ENCODE peak calls at places on chromosomes 13 and 19, in four cellular contexts. B is K562, F is HCT116, E is HepG2. K is an unnamed sample.

GRCh38 chr13:74869846-74870245 is 612.1 kb downstream of the TBC1D4 start:
- DNase-seq in E (no peak), F (no peak), B (peak; percentile 6), K (no peak)

GRCh38 chr13:49814551-49815270 is 22.2 kb upstream of the KPNA3 start:
- DNase-seq in F (no peak), E (peak; percentile 41), B (no peak), K (no peak)

GRCh38 chr13:68944272-68944671 is 1163.4 kb upstream of the ATXN8OS start:
- DNase-seq in E (no peak), F (no peak), B (no peak), K (no peak)

GRCh38 chr19:37217533-37217854 is 520 bp upstream of the ZNF383 start:
- DNase-seq in B (peak; percentile 80), E (no peak), F (no peak), K (no peak)

GRCh38 chr19:29576043-29576442 is 30.0 kb upstream of the POP4 start:
- DNase-seq in E (no peak), F (no peak), B (no peak), K (no peak)

GRCh38 chr19:2896694-2897093 is 4.0 kb upstream of the ZNF57 start:
- DNase-seq in E (no peak), B (no peak), F (no peak), K (no peak)

GRCh38 chr13:97539651-97540230 is 105.8 kb downstream of the RAP2A start:
- DNase-seq in F (no peak), E (no peak), B (no peak), K (no peak)

GRCh38 chr19:55484571-55485438 is at the start of gene NAT14:
- DNase-seq in B (peak; percentile 91), F (no peak), E (peak; percentile 39), K (no peak)

GRCh38 chr19:48925240-48925843 is 8.2 kb upstream of the DHDH start:
- DNase-seq in E (peak; percentile 28), F (peak; percentile 60), B (no peak), K (peak; percentile 63)

GRCh38 chr19:40467007-40467565 is 285 bp downstream of the SPTBN4 start:
- DNase-seq in E (no peak), F (no peak), B (no peak), K (no peak)

DNA sequence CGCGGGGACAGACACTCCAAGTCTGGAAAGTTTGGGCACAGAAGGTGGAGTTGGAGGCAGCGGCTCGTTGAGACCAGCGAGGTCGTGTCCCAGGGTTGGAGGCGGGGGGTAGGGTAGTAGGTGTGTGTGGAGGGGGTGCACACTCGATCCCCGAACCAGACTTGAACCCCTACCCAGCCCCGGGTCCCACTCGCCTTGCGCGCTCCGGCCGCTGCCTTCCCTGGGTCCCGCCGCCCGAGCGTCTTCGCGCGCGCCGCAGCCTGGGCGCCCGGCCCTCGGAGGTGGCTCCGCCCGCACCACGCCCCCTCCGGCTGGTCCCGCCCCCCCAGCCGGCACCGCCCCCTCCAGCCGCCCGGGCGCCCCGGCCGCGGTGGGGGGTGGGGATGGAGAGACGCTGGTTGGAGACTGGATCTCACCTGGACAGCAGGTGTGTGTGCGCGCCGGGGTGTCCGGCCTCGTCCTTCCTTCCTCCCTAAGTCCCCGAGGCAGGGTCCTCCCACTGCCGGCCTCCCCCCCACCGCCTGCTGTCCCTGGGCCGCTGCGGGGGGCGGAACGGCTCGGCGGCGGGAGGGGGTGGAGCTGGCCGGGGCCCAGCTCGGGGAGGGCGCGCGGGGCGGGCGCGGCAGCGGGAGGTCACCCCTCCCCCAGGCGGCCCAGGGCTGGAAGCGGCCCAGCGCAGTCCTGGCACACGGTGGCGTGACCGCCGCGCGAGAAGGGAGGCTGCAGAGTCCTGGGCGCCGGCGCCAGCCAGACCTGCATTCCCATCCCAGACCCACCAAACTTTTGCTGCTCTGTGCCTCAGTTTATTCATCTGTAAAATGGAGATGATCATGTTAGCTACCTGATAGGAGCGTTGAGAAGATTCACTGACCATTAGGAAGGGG is at the start of gene KANK2:
- DNase-seq in F (peak; percentile 50), B (peak; percentile 98), E (peak; percentile 68), K (no peak)
- H3K4me3 ChIP-seq in F (peak within 1 kb of the TSS; percentile 78), B (peak within 1 kb of the TSS; percentile 70), E (peak within 1 kb of the TSS; percentile 83), K (peak within 1 kb of the TSS; percentile 73)

GRCh38 chr19:18605196-18605545 is 1.4 kb downstream of the CRLF1 start:
- DNase-seq in B (no peak), F (no peak), E (no peak), K (no peak)

GRCh38 chr19:18603958-18604819 is 2.4 kb downstream of the CRLF1 start:
- DNase-seq in B (no peak), E (no peak), F (no peak), K (no peak)

GRCh38 chr19:18605546-18606280 is 886 bp downstream of the CRLF1 start:
- DNase-seq in E (no peak), B (peak; percentile 48), F (no peak), K (no peak)

GRCh38 chr19:18603255-18603957 is 3.2 kb downstream of the CRLF1 start:
- DNase-seq in F (no peak), B (peak; percentile 49), E (no peak), K (no peak)

GRCh38 chr19:18604820-18605159 is 1.8 kb downstream of the CRLF1 start:
- DNase-seq in B (no peak), F (no peak), E (no peak), K (no peak)
- TF ChIP-seq CTCF in B (no peak), F (no peak), E (no peak), K (no peak)

GRCh38 chr13:23656637-23657036 is 86.4 kb downstream of the TNFRSF19 start:
- DNase-seq in E (peak; percentile 45), F (no peak), B (no peak), K (no peak)
- TF ChIP-seq TCF7L2 in E (no peak), F (no peak), B (no peak), K (no peak)

GRCh38 chr19:534088-534487 is 2.5 kb downstream of the CDC34 start:
- DNase-seq in F (no peak), E (no peak), B (no peak), K (no peak)
- H3K4me3 ChIP-seq in F (no peak overlapping the region), E (peak overlapping the region; percentile 98), B (no peak overlapping the region), K (peak overlapping the region; percentile 74)

GRCh38 chr13:64154514-64154913 is 2738.9 kb upstream of the PCDH20 start:
- DNase-seq in B (no peak), F (peak; percentile 4), E (no peak), K (no peak)
- TF ChIP-seq CTCF in B (no peak), F (peak; percentile 24), E (no peak), K (peak; percentile 27)

DNA sequence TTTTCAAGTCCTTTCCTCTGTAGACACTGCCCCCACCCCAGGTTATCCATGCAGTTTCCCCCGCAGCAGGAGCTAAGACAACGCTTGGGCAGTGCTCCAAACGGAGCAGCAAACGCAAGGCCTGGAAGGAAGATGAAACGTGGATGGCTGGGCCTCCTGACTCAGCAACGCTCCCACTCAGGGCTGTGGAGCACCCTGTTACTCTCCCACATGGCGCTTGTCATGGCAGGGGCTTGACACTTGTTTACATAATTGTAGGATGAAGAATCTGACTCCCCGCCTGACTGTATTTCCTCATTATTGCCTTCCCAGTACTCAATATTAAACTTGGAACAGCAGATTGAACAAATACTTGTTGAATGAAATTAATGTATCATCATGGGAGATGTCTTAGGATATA is 799 bp upstream of the C1QTNF9B start:
- DNase-seq in E (no peak), F (no peak), B (no peak), K (no peak)
- TF ChIP-seq TCF7L2 in E (no peak), F (no peak), B (no peak), K (no peak)

GRCh38 chr13:80458546-80458945 is 117.6 kb upstream of the SPRY2 start:
- DNase-seq in E (no peak), F (no peak), B (no peak), K (no peak)

GRCh38 chr13:80465321-80465720 is 124.4 kb upstream of the SPRY2 start:
- DNase-seq in B (no peak), F (no peak), E (no peak), K (no peak)

GRCh38 chr13:80462037-80462436 is 121.1 kb upstream of the SPRY2 start:
- DNase-seq in F (no peak), B (no peak), E (no peak), K (no peak)

GRCh38 chr13:80463673-80464352 is 122.9 kb upstream of the SPRY2 start:
- DNase-seq in E (no peak), B (no peak), F (no peak), K (no peak)

GRCh38 chr13:80462567-80462966 is 121.6 kb upstream of the SPRY2 start:
- DNase-seq in B (no peak), E (no peak), F (no peak), K (no peak)
- H3K4me3 ChIP-seq in B (no peak overlapping the region), E (no peak overlapping the region), F (no peak overlapping the region), K (no peak overlapping the region)